ENCODE peak calls at places on chromosomes 13 and 19, in five cellular contexts. One of them, this sample, is unnamed.

GRCh38 chr13:73876323-73876722 is 257.9 kb downstream of the KLF12 start:
- DNase-seq in posterior vena cava: no peak
- DNase-seq in nephron progenitor cell: no peak
- DNase-seq in fibroblast of mammary gland: peak; percentile 37
- DNase-seq in neural crest cell: no peak
- DNase-seq in this sample: no peak

GRCh38 chr13:106105153-106105552 is 430.3 kb downstream of the EFNB2 start:
- DNase-seq in posterior vena cava: no peak
- DNase-seq in nephron progenitor cell: no peak
- DNase-seq in fibroblast of mammary gland: peak; percentile 57
- DNase-seq in neural crest cell: no peak
- DNase-seq in this sample: no peak

GRCh38 chr19:18736415-18737336 is 53.2 kb downstream of the CRTC1 start:
- DNase-seq in fibroblast of mammary gland: no peak
- DNase-seq in nephron progenitor cell: no peak
- DNase-seq in neural crest cell: no peak
- DNase-seq in posterior vena cava: no peak
- DNase-seq in this sample: no peak

GRCh38 chr19:2618611-2619010 is 83.9 kb downstream of the GNG7 start:
- DNase-seq in neural crest cell: no peak
- DNase-seq in posterior vena cava: peak; percentile 91
- DNase-seq in nephron progenitor cell: no peak
- DNase-seq in fibroblast of mammary gland: peak; percentile 44
- DNase-seq in this sample: no peak

GRCh38 chr13:89746554-89746953 is 1600.9 kb upstream of the MIR17HG start:
- DNase-seq in posterior vena cava: no peak
- DNase-seq in neural crest cell: no peak
- DNase-seq in fibroblast of mammary gland: no peak
- DNase-seq in nephron progenitor cell: no peak
- DNase-seq in this sample: no peak

GRCh38 chr19:4660181-4660791 is 9.9 kb downstream of the MYDGF start:
- DNase-seq in neural crest cell: no peak
- DNase-seq in fibroblast of mammary gland: no peak
- DNase-seq in posterior vena cava: no peak
- DNase-seq in nephron progenitor cell: no peak
- DNase-seq in this sample: no peak

GRCh38 chr13:57996717-57997116 is 365.2 kb downstream of the PCDH17 start:
- DNase-seq in posterior vena cava: no peak
- DNase-seq in nephron progenitor cell: no peak
- DNase-seq in neural crest cell: no peak
- DNase-seq in fibroblast of mammary gland: peak; percentile 0
- DNase-seq in this sample: peak; percentile 56

GRCh38 chr13:39253774-39254173 is 215.5 kb downstream of the NHLRC3 start:
- DNase-seq in nephron progenitor cell: no peak
- DNase-seq in posterior vena cava: no peak
- DNase-seq in neural crest cell: no peak
- DNase-seq in fibroblast of mammary gland: peak; percentile 8
- DNase-seq in this sample: no peak

GRCh38 chr13:31124225-31124624 is 37.5 kb downstream of the HSPH1 start:
- DNase-seq in fibroblast of mammary gland: no peak
- DNase-seq in nephron progenitor cell: no peak
- DNase-seq in posterior vena cava: no peak
- DNase-seq in neural crest cell: no peak
- DNase-seq in this sample: no peak

GRCh38 chr13:114226088-114226487 is 8.6 kb upstream of the CDC16 start:
- DNase-seq in neural crest cell: no peak
- DNase-seq in nephron progenitor cell: no peak
- DNase-seq in fibroblast of mammary gland: no peak
- DNase-seq in posterior vena cava: no peak
- DNase-seq in this sample: no peak

GRCh38 chr19:55384576-55385235 is 614 bp upstream of the TMEM238 start:
- DNase-seq in fibroblast of mammary gland: no peak
- DNase-seq in posterior vena cava: no peak
- DNase-seq in nephron progenitor cell: no peak
- DNase-seq in neural crest cell: no peak
- DNase-seq in this sample: no peak

GRCh38 chr19:42420055-42420544 is 7.1 kb downstream of the LIPE start:
- DNase-seq in neural crest cell: no peak
- DNase-seq in fibroblast of mammary gland: peak; percentile 58
- DNase-seq in posterior vena cava: no peak
- DNase-seq in nephron progenitor cell: peak; percentile 37
- DNase-seq in this sample: no peak

GRCh38 chr13:46170268-46170667 is 11.7 kb downstream of the LCP1 start:
- DNase-seq in posterior vena cava: no peak
- DNase-seq in nephron progenitor cell: no peak
- DNase-seq in fibroblast of mammary gland: no peak
- DNase-seq in neural crest cell: no peak
- DNase-seq in this sample: no peak

GRCh38 chr13:85243831-85244230 is 555.4 kb downstream of the SLITRK6 start:
- DNase-seq in nephron progenitor cell: no peak
- DNase-seq in posterior vena cava: no peak
- DNase-seq in neural crest cell: no peak
- DNase-seq in fibroblast of mammary gland: no peak
- DNase-seq in this sample: no peak

GRCh38 chr13:66700336-66700735 is 529.8 kb downstream of the PCDH9 start:
- DNase-seq in nephron progenitor cell: no peak
- DNase-seq in neural crest cell: no peak
- DNase-seq in posterior vena cava: no peak
- DNase-seq in fibroblast of mammary gland: no peak
- DNase-seq in this sample: no peak

GRCh38 chr19:45446295-45446694 is 21.5 kb upstream of the FOSB start:
- DNase-seq in fibroblast of mammary gland: peak; percentile 69
- DNase-seq in neural crest cell: no peak
- DNase-seq in posterior vena cava: no peak
- DNase-seq in nephron progenitor cell: no peak
- DNase-seq in this sample: no peak

GRCh38 chr13:75687145-75687763 is 51.1 kb downstream of the LMO7 start:
- DNase-seq in nephron progenitor cell: no peak
- DNase-seq in fibroblast of mammary gland: peak; percentile 68
- DNase-seq in neural crest cell: no peak
- DNase-seq in posterior vena cava: no peak
- DNase-seq in this sample: peak; percentile 8

GRCh38 chr13:111917901-111918300 is 149.0 kb upstream of the SOX1 start:
- DNase-seq in fibroblast of mammary gland: no peak
- DNase-seq in posterior vena cava: peak; percentile 73
- DNase-seq in nephron progenitor cell: no peak
- DNase-seq in neural crest cell: no peak
- DNase-seq in this sample: no peak

GRCh38 chr13:98273067-98273823 is 96.2 kb upstream of the RNF113B start:
- DNase-seq in neural crest cell: no peak
- DNase-seq in fibroblast of mammary gland: no peak
- DNase-seq in posterior vena cava: no peak
- DNase-seq in nephron progenitor cell: no peak
- DNase-seq in this sample: no peak

GRCh38 chr19:38384209-38385027 is 3.4 kb downstream of the GGN start:
- DNase-seq in fibroblast of mammary gland: no peak
- DNase-seq in neural crest cell: no peak
- DNase-seq in nephron progenitor cell: no peak
- DNase-seq in posterior vena cava: no peak
- DNase-seq in this sample: no peak